ENCODE peak calls at places on chromosomes 2 and 18, in five cellular contexts. One of them, this sample, is unnamed.
A peak's percentile ranks its signal among the peaks of the same experiment; 100 is the strongest.

GRCh38 chr2:233359823-233360222 is 5.5 kb downstream of the DGKD start:
- DNase-seq in adrenal gland: no peak
- DNase-seq in endodermal cell: no peak
- DNase-seq in heart right ventricle: no peak
- DNase-seq in right atrium auricular region: no peak
- DNase-seq in this sample: no peak

GRCh38 chr2:174328309-174329156 is 6.2 kb upstream of the SP9 start:
- DNase-seq in adrenal gland: no peak
- DNase-seq in endodermal cell: peak; percentile 71
- DNase-seq in heart right ventricle: no peak
- DNase-seq in right atrium auricular region: no peak
- DNase-seq in this sample: no peak

GRCh38 chr2:50491541-50492114 is 540.3 kb downstream of the NRXN1 start:
- DNase-seq in adrenal gland: no peak
- DNase-seq in endodermal cell: peak; percentile 56
- DNase-seq in heart right ventricle: no peak
- DNase-seq in right atrium auricular region: no peak
- DNase-seq in this sample: no peak

GRCh38 chr2:85862426-85862825 is 26.4 kb downstream of the ST3GAL5 start:
- DNase-seq in adrenal gland: no peak
- DNase-seq in endodermal cell: no peak
- DNase-seq in heart right ventricle: no peak
- DNase-seq in right atrium auricular region: no peak
- DNase-seq in this sample: no peak

GRCh38 chr2:84958135-84959044 is 12.6 kb upstream of the KCMF1 start:
- DNase-seq in adrenal gland: no peak
- DNase-seq in endodermal cell: peak; percentile 97
- DNase-seq in heart right ventricle: no peak
- DNase-seq in right atrium auricular region: no peak
- DNase-seq in this sample: no peak

GRCh38 chr2:133844214-133844892 is 276.1 kb upstream of the NCKAP5 start:
- DNase-seq in adrenal gland: peak; percentile 69
- DNase-seq in endodermal cell: peak; percentile 89
- DNase-seq in heart right ventricle: peak; percentile 67
- DNase-seq in right atrium auricular region: peak; percentile 59
- DNase-seq in this sample: peak; percentile 48

GRCh38 chr2:11773747-11774536 is 27.5 kb downstream of the LPIN1 start:
- DNase-seq in adrenal gland: no peak
- DNase-seq in endodermal cell: no peak
- DNase-seq in heart right ventricle: no peak
- DNase-seq in right atrium auricular region: no peak
- DNase-seq in this sample: no peak

GRCh38 chr2:1745171-1746023 is 1.1 kb upstream of the PXDN start:
- DNase-seq in adrenal gland: no peak
- DNase-seq in endodermal cell: peak; percentile 62
- DNase-seq in heart right ventricle: no peak
- DNase-seq in right atrium auricular region: peak; percentile 44
- DNase-seq in this sample: no peak

GRCh38 chr2:42072349-42073118 is 24.7 kb downstream of the PKDCC start:
- DNase-seq in adrenal gland: no peak
- DNase-seq in endodermal cell: peak; percentile 64
- DNase-seq in heart right ventricle: no peak
- DNase-seq in right atrium auricular region: no peak
- DNase-seq in this sample: peak; percentile 76

GRCh38 chr2:236162804-236163482 is 5.2 kb downstream of the GBX2 start:
- DNase-seq in adrenal gland: no peak
- DNase-seq in endodermal cell: peak; percentile 74
- DNase-seq in heart right ventricle: no peak
- DNase-seq in right atrium auricular region: no peak
- DNase-seq in this sample: no peak

GRCh38 chr18:75070625-75071483 is 138.1 kb downstream of the PTGR3 start:
- DNase-seq in adrenal gland: no peak
- DNase-seq in endodermal cell: peak; percentile 56
- DNase-seq in heart right ventricle: no peak
- DNase-seq in right atrium auricular region: peak; percentile 69
- DNase-seq in this sample: no peak

GRCh38 chr2:203453858-203454451 is 81.1 kb downstream of the RAPH1 start:
- DNase-seq in adrenal gland: no peak
- DNase-seq in endodermal cell: no peak
- DNase-seq in heart right ventricle: peak; percentile 36
- DNase-seq in right atrium auricular region: no peak
- DNase-seq in this sample: no peak

GRCh38 chr2:84435331-84436081 is 23.6 kb downstream of the SUCLG1 start:
- DNase-seq in adrenal gland: no peak
- DNase-seq in endodermal cell: no peak
- DNase-seq in heart right ventricle: peak; percentile 12
- DNase-seq in right atrium auricular region: no peak
- DNase-seq in this sample: peak; percentile 15

GRCh38 chr2:55048514-55048924 is 1.7 kb downstream of the RTN4 start:
- DNase-seq in adrenal gland: peak; percentile 41
- DNase-seq in endodermal cell: peak; percentile 54
- DNase-seq in heart right ventricle: peak; percentile 19
- DNase-seq in right atrium auricular region: no peak
- DNase-seq in this sample: no peak

GRCh38 chr2:37812414-37812813 is 112.7 kb upstream of the RMDN2 start:
- DNase-seq in adrenal gland: no peak
- DNase-seq in endodermal cell: no peak
- DNase-seq in heart right ventricle: no peak
- DNase-seq in right atrium auricular region: no peak
- DNase-seq in this sample: no peak

GRCh38 chr18:34400837-34401236 is 176.1 kb upstream of the NOL4 start:
- DNase-seq in adrenal gland: no peak
- DNase-seq in endodermal cell: no peak
- DNase-seq in heart right ventricle: no peak
- DNase-seq in right atrium auricular region: no peak
- DNase-seq in this sample: no peak

GRCh38 chr2:84175340-84175739 is 283.7 kb downstream of the SUCLG1 start:
- DNase-seq in adrenal gland: no peak
- DNase-seq in endodermal cell: no peak
- DNase-seq in heart right ventricle: no peak
- DNase-seq in right atrium auricular region: no peak
- DNase-seq in this sample: no peak

GRCh38 chr2:222518570-222519381 is 94.4 kb downstream of the SGPP2 start:
- DNase-seq in adrenal gland: no peak
- DNase-seq in endodermal cell: peak; percentile 65
- DNase-seq in heart right ventricle: no peak
- DNase-seq in right atrium auricular region: no peak
- DNase-seq in this sample: no peak

GRCh38 chr2:28463893-28464292 is 32.0 kb upstream of the PLB1 start:
- DNase-seq in adrenal gland: no peak
- DNase-seq in endodermal cell: no peak
- DNase-seq in heart right ventricle: no peak
- DNase-seq in right atrium auricular region: no peak
- DNase-seq in this sample: no peak

GRCh38 chr2:134432438-134432883 is 178.6 kb downstream of the MGAT5 start:
- DNase-seq in adrenal gland: no peak
- DNase-seq in endodermal cell: peak; percentile 61
- DNase-seq in heart right ventricle: no peak
- DNase-seq in right atrium auricular region: no peak
- DNase-seq in this sample: no peak

GRCh38 chr2:226478121-226478809 is 321.4 kb downstream of the IRS1 start:
- DNase-seq in adrenal gland: peak; percentile 77
- DNase-seq in endodermal cell: peak; percentile 61
- DNase-seq in heart right ventricle: peak; percentile 13
- DNase-seq in right atrium auricular region: peak; percentile 76
- DNase-seq in this sample: no peak

GRCh38 chr18:78986018-78986481 is 6.4 kb downstream of the SALL3 start:
- DNase-seq in adrenal gland: no peak
- DNase-seq in endodermal cell: peak; percentile 79
- DNase-seq in heart right ventricle: no peak
- DNase-seq in right atrium auricular region: no peak
- DNase-seq in this sample: no peak

GRCh38 chr2:120246546-120247300 is 5.9 kb upstream of the RALB start:
- DNase-seq in adrenal gland: no peak
- DNase-seq in endodermal cell: no peak
- DNase-seq in heart right ventricle: no peak
- DNase-seq in right atrium auricular region: no peak
- DNase-seq in this sample: no peak

GRCh38 chr18:24924066-24924716 is 427.8 kb downstream of the ZNF521 start:
- DNase-seq in adrenal gland: no peak
- DNase-seq in endodermal cell: peak; percentile 93
- DNase-seq in heart right ventricle: no peak
- DNase-seq in right atrium auricular region: no peak
- DNase-seq in this sample: no peak

GRCh38 chr2:63399171-63399570 is 189.1 kb downstream of the WDPCP start:
- DNase-seq in adrenal gland: no peak
- DNase-seq in endodermal cell: peak; percentile 46
- DNase-seq in heart right ventricle: no peak
- DNase-seq in right atrium auricular region: no peak
- DNase-seq in this sample: no peak

GRCh38 chr2:199468561-199469513 is 11.1 kb upstream of the SATB2 start:
- DNase-seq in adrenal gland: no peak
- DNase-seq in endodermal cell: peak; percentile 85
- DNase-seq in heart right ventricle: no peak
- DNase-seq in right atrium auricular region: no peak
- DNase-seq in this sample: no peak

GRCh38 chr2:4221434-4221833 is 518.1 kb downstream of the DCDC2C start:
- DNase-seq in adrenal gland: no peak
- DNase-seq in endodermal cell: no peak
- DNase-seq in heart right ventricle: no peak
- DNase-seq in right atrium auricular region: no peak
- DNase-seq in this sample: no peak

GRCh38 chr18:42211201-42211600 is 256.2 kb downstream of the PIK3C3 start:
- DNase-seq in adrenal gland: no peak
- DNase-seq in endodermal cell: no peak
- DNase-seq in heart right ventricle: no peak
- DNase-seq in right atrium auricular region: no peak
- DNase-seq in this sample: no peak

GRCh38 chr2:207394812-207395534 is 134.8 kb upstream of the CREB1 start:
- DNase-seq in adrenal gland: no peak
- DNase-seq in endodermal cell: no peak
- DNase-seq in heart right ventricle: peak; percentile 8
- DNase-seq in right atrium auricular region: no peak
- DNase-seq in this sample: no peak

GRCh38 chr2:240224676-240225075 is 84.2 kb upstream of the OTOS start:
- DNase-seq in adrenal gland: no peak
- DNase-seq in endodermal cell: no peak
- DNase-seq in heart right ventricle: peak; percentile 1
- DNase-seq in right atrium auricular region: no peak
- DNase-seq in this sample: no peak

GRCh38 chr18:55106906-55107305 is 147.6 kb upstream of the CCDC68 start:
- DNase-seq in adrenal gland: no peak
- DNase-seq in endodermal cell: no peak
- DNase-seq in heart right ventricle: no peak
- DNase-seq in right atrium auricular region: no peak
- DNase-seq in this sample: no peak

GRCh38 chr2:16039055-16039454 is 98.7 kb downstream of the MYCN start:
- DNase-seq in adrenal gland: no peak
- DNase-seq in endodermal cell: peak; percentile 35
- DNase-seq in heart right ventricle: no peak
- DNase-seq in right atrium auricular region: no peak
- DNase-seq in this sample: no peak

GRCh38 chr2:97724073-97724410 is 10.7 kb downstream of the ZAP70 start:
- DNase-seq in adrenal gland: no peak
- DNase-seq in endodermal cell: no peak
- DNase-seq in heart right ventricle: no peak
- DNase-seq in right atrium auricular region: no peak
- DNase-seq in this sample: no peak

GRCh38 chr18:69328086-69328485 is 72.6 kb upstream of the DOK6 start:
- DNase-seq in adrenal gland: no peak
- DNase-seq in endodermal cell: no peak
- DNase-seq in heart right ventricle: no peak
- DNase-seq in right atrium auricular region: no peak
- DNase-seq in this sample: no peak

GRCh38 chr2:99569393-99569792 is 79.6 kb upstream of the REV1 start:
- DNase-seq in adrenal gland: no peak
- DNase-seq in endodermal cell: no peak
- DNase-seq in heart right ventricle: no peak
- DNase-seq in right atrium auricular region: no peak
- DNase-seq in this sample: no peak

GRCh38 chr2:184114439-184114838 is 483.9 kb upstream of the ZNF804A start:
- DNase-seq in adrenal gland: no peak
- DNase-seq in endodermal cell: no peak
- DNase-seq in heart right ventricle: no peak
- DNase-seq in right atrium auricular region: no peak
- DNase-seq in this sample: no peak
- TF ChIP-seq CTCF in adrenal gland: no peak
- TF ChIP-seq CTCF in endodermal cell: no peak
- TF ChIP-seq CTCF in heart right ventricle: no peak
- TF ChIP-seq CTCF in right atrium auricular region: no peak
- TF ChIP-seq CTCF in this sample: no peak

GRCh38 chr2:66470199-66470598 is 35.3 kb downstream of the MEIS1 start:
- DNase-seq in adrenal gland: no peak
- DNase-seq in endodermal cell: no peak
- DNase-seq in heart right ventricle: no peak
- DNase-seq in right atrium auricular region: no peak
- DNase-seq in this sample: no peak
- H3K4me1 ChIP-seq in adrenal gland: peaks cover 31% of the 10 kb centered on the region
- H3K4me1 ChIP-seq in endodermal cell: no peaks in the 10 kb centered on the region
- H3K4me1 ChIP-seq in heart right ventricle: peaks cover 15% of the 10 kb centered on the region
- H3K4me1 ChIP-seq in right atrium auricular region: peaks cover 4% of the 10 kb centered on the region
- H3K4me1 ChIP-seq in this sample: peaks cover 66% of the 10 kb centered on the region

GRCh38 chr2:152613235-152613634 is 104.0 kb downstream of the PRPF40A start:
- DNase-seq in adrenal gland: no peak
- DNase-seq in endodermal cell: no peak
- DNase-seq in heart right ventricle: no peak
- DNase-seq in right atrium auricular region: no peak
- DNase-seq in this sample: no peak

GRCh38 chr2:152609699-152610098 is 107.6 kb downstream of the PRPF40A start:
- DNase-seq in adrenal gland: no peak
- DNase-seq in endodermal cell: no peak
- DNase-seq in heart right ventricle: no peak
- DNase-seq in right atrium auricular region: no peak
- DNase-seq in this sample: no peak

GRCh38 chr2:152609174-152609573 is 108.1 kb downstream of the PRPF40A start:
- DNase-seq in adrenal gland: no peak
- DNase-seq in endodermal cell: no peak
- DNase-seq in heart right ventricle: no peak
- DNase-seq in right atrium auricular region: no peak
- DNase-seq in this sample: no peak

GRCh38 chr2:152615177-152615576 is 102.1 kb downstream of the PRPF40A start:
- DNase-seq in adrenal gland: no peak
- DNase-seq in endodermal cell: no peak
- DNase-seq in heart right ventricle: no peak
- DNase-seq in right atrium auricular region: no peak
- DNase-seq in this sample: no peak

GRCh38 chr2:152611458-152612231 is 105.6 kb downstream of the PRPF40A start:
- DNase-seq in adrenal gland: no peak
- DNase-seq in endodermal cell: no peak
- DNase-seq in heart right ventricle: peak; percentile 36
- DNase-seq in right atrium auricular region: peak; percentile 77
- DNase-seq in this sample: peak; percentile 30
- TF ChIP-seq CTCF in adrenal gland: no peak
- TF ChIP-seq CTCF in endodermal cell: no peak
- TF ChIP-seq CTCF in heart right ventricle: no peak
- TF ChIP-seq CTCF in right atrium auricular region: no peak
- TF ChIP-seq CTCF in this sample: no peak

DNA sequence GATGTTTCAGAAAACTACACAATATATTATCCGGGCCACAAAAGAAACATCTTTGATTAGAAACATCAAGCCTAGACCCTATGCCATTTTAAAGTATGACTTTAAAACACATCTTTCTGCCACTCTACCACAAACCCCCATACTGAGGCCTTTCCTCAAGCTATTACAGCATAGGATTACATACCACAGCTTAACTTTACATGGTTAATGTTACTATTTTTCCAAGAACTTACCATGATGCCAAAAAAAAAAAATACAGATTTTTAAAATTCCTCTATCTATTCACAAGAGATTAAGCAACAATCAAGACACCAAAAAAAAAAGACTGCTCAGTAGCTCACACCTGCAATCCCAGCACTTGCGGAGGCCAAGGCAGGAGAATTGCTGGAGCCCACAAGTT is 9.0 kb downstream of the NCKAP1 start:
- DNase-seq in adrenal gland: no peak
- DNase-seq in endodermal cell: no peak
- DNase-seq in heart right ventricle: no peak
- DNase-seq in right atrium auricular region: no peak
- DNase-seq in this sample: no peak
- H3K4me1 ChIP-seq in adrenal gland: peaks cover 5% of the 10 kb centered on the region
- H3K4me1 ChIP-seq in endodermal cell: no peaks in the 10 kb centered on the region
- H3K4me1 ChIP-seq in heart right ventricle: peaks cover 58% of the 10 kb centered on the region
- H3K4me1 ChIP-seq in right atrium auricular region: peaks cover 82% of the 10 kb centered on the region
- H3K4me1 ChIP-seq in this sample: peaks cover 99% of the 10 kb centered on the region